ENCODE peak calls at places on chromosome 18, in ten cellular contexts. Y, M, A, L, X, P, V, C, J and U are unnamed samples.

GRCh38 chr18:49251451-49251850 is 209.0 kb downstream of the DYM start:
- DNase-seq in Y (no peak), M (no peak), A (no peak), L (no peak), X (no peak), P (no peak), V (no peak), C (no peak), J (no peak), U (no peak)

GRCh38 chr18:67669993-67670671 is 153.6 kb upstream of the DSEL start:
- DNase-seq in Y (no peak), M (no peak), A (no peak), L (no peak), X (no peak), P (peak), V (no peak), C (peak), J (no peak), U (no peak)

GRCh38 chr18:22624171-22624570 is 206.5 kb upstream of the CTAGE1 start:
- DNase-seq in Y (no peak), M (no peak), A (no peak), L (no peak), X (no peak), P (peak), V (no peak), C (no peak), J (no peak), U (no peak)

GRCh38 chr18:6751207-6751606 is 21.7 kb downstream of the ARHGAP28 start:
- DNase-seq in Y (no peak), M (no peak), A (no peak), L (no peak), X (no peak), P (no peak), V (no peak), C (no peak), J (no peak), U (no peak)

GRCh38 chr18:58967643-58968291 is 103.1 kb downstream of the ZNF532 start:
- DNase-seq in Y (no peak), M (no peak), A (no peak), L (no peak), X (no peak), P (no peak), V (no peak), C (peak), J (no peak), U (no peak)

GRCh38 chr18:11909597-11910026 is 1.5 kb upstream of the MPPE1 start:
- DNase-seq in Y (no peak), M (no peak), A (no peak), L (no peak), X (no peak), P (peak), V (no peak), C (peak), J (no peak), U (no peak)

GRCh38 chr18:44437603-44438002 is 243.1 kb upstream of the SETBP1 start:
- DNase-seq in Y (no peak), M (no peak), A (no peak), L (no peak), X (no peak), P (peak), V (no peak), C (no peak), J (no peak), U (no peak)

GRCh38 chr18:45775241-45775676 is 50.2 kb upstream of the SIGLEC15 start:
- DNase-seq in Y (no peak), M (peak), A (peak), L (peak), X (peak), P (peak), V (peak), C (peak), J (peak), U (no peak)

GRCh38 chr18:7926526-7926925 is 359.4 kb downstream of the PTPRM start:
- DNase-seq in Y (peak), M (peak), A (no peak), L (no peak), X (no peak), P (peak), V (no peak), C (no peak), J (peak), U (peak)